ENCODE peak calls at places on chromosome 16, in four cellular contexts. T is stomach; Y is heart right ventricle; O is CD8-positive, alpha-beta memory T cell. B is an unnamed sample. For H3K4me1, the result is how much of the 10 kb centered on the place peaks cover.

GRCh38 chr16:75567911-75568310 is 1.7 kb downstream of the GABARAPL2 start:
- DNase-seq in T (no peak), Y (no peak), O (no peak), B (no peak)

GRCh38 chr16:3256146-3256875 is at the start of gene MEFV:
- DNase-seq in T (no peak), Y (no peak), O (no peak), B (no peak)

GRCh38 chr16:77062878-77063566 is 128.0 kb upstream of the MON1B start:
- DNase-seq in T (no peak), Y (no peak), O (no peak), B (no peak)

GRCh38 chr16:25707982-25708583 is 16.3 kb downstream of the HS3ST4 start:
- DNase-seq in T (peak), Y (no peak), O (no peak), B (no peak)

GRCh38 chr16:27677300-27677699 is 127.4 kb downstream of the KATNIP start:
- DNase-seq in T (no peak), Y (no peak), O (no peak), B (no peak)

GRCh38 chr16:31696968-31697743 is 169.5 kb downstream of the AHSP start:
- DNase-seq in T (no peak), Y (no peak), O (no peak), B (no peak)

GRCh38 chr16:62156971-62157370 is 120.7 kb upstream of the CDH8 start:
- DNase-seq in T (no peak), Y (no peak), O (no peak), B (no peak)

GRCh38 chr16:10045291-10045775 is 136.9 kb downstream of the GRIN2A start:
- DNase-seq in T (no peak), Y (no peak), O (no peak), B (no peak)

GRCh38 chr16:46961373-46962353 is 11.8 kb downstream of the DNAJA2 start:
- DNase-seq in T (no peak), Y (no peak), O (peak), B (no peak)

GRCh38 chr16:56081371-56081770 is 109.9 kb upstream of the GNAO1 start:
- DNase-seq in T (no peak), Y (no peak), O (no peak), B (no peak)

GRCh38 chr16:65068151-65068740 is 53.6 kb downstream of the CDH11 start:
- DNase-seq in T (no peak), Y (no peak), O (no peak), B (no peak)

GRCh38 chr16:56866955-56867830 is 2.2 kb downstream of the SLC12A3 start:
- DNase-seq in T (peak), Y (no peak), O (no peak), B (peak)

GRCh38 chr16:4319454-4319853 is 3.6 kb downstream of the GLIS2 start:
- DNase-seq in T (peak), Y (no peak), O (peak), B (peak)

GRCh38 chr16:73739049-73739769 is 557.4 kb upstream of the PSMD7 start:
- DNase-seq in T (no peak), Y (no peak), O (no peak), B (no peak)

GRCh38 chr16:84228321-84228838 is 11.4 kb downstream of the KCNG4 start:
- DNase-seq in T (no peak), Y (peak), O (no peak), B (no peak)

GRCh38 chr16:73846292-73846849 is 450.2 kb upstream of the PSMD7 start:
- DNase-seq in T (no peak), Y (no peak), O (no peak), B (no peak)

GRCh38 chr16:54237-54581 is 581 bp downstream of the SNRNP25 start:
- DNase-seq in T (no peak), Y (no peak), O (peak), B (no peak)

GRCh38 chr16:70428178-70428998 is 10.5 kb downstream of the ST3GAL2 start:
- DNase-seq in T (peak), Y (peak), O (no peak), B (no peak)

GRCh38 chr16:13957197-13958078 is 37.5 kb downstream of the ERCC4 start:
- DNase-seq in T (peak), Y (peak), O (no peak), B (no peak)

GRCh38 chr16:29307598-29308507 is 98.7 kb downstream of the NPIPB11 start:
- DNase-seq in T (no peak), Y (no peak), O (no peak), B (no peak)

GRCh38 chr16:4936181-4936990 is 562 bp downstream of the PPL start:
- DNase-seq in T (peak), Y (peak), O (no peak), B (no peak)

GRCh38 chr16:4391635-4392381 is 20.2 kb downstream of the VASN start:
- DNase-seq in T (no peak), Y (no peak), O (no peak), B (no peak)

GRCh38 chr16:10988164-10988803 is 43.9 kb downstream of the CLEC16A start:
- DNase-seq in T (no peak), Y (no peak), O (no peak), B (no peak)

GRCh38 chr16:88866151-88866920 is at the start of gene PABPN1L:
- DNase-seq in T (no peak), Y (no peak), O (no peak), B (no peak)

GRCh38 chr16:60142991-60143705 is 1409.0 kb upstream of the GOT2 start:
- DNase-seq in T (no peak), Y (no peak), O (no peak), B (no peak)

GRCh38 chr16:57653936-57654335 is 14.2 kb upstream of the ADGRG3 start:
- DNase-seq in T (no peak), Y (no peak), O (no peak), B (no peak)

GRCh38 chr16:57184113-57184512 is 1.7 kb downstream of the PSME3IP1 start:
- DNase-seq in T (no peak), Y (no peak), O (no peak), B (no peak)

GRCh38 chr16:88566158-88566557 is 4.0 kb upstream of the ZC3H18 start:
- DNase-seq in T (no peak), Y (no peak), O (no peak), B (no peak)

GRCh38 chr16:56600398-56600999 is 7.9 kb upstream of the MT2A start:
- DNase-seq in T (peak), Y (no peak), O (peak), B (no peak)

DNA sequence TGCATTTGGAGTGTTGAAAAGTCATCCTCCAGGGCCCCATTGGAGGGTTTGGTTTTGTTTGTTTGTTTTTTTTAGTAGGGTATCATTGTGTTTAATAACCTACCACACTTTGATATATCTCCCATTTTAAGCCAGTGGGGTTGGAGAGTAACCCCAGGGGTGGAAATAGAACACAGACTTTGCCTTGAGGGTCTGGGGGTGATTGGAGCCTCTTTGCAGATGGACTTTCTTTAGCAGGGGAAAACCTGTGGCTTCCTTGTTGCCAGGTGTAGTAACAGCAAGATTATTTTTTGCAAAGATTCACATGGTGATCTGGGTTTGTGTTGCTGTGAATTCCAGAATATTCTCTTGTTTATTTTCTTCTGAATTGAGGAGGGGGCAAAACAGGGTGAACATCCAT is 1.5 kb downstream of the ABCC1 start:
- DNase-seq in T (no peak), Y (no peak), O (no peak), B (no peak)
- H3K4me1 ChIP-seq in T (half or more), Y (under half), O (under half), B (under half)

GRCh38 chr16:68022728-68023537 is at the start of the genes DDX28 and DUS2:
- DNase-seq in T (peak), Y (peak), O (peak), B (peak)

GRCh38 chr16:68015681-68016080 is at the start of gene DPEP2NB:
- DNase-seq in T (no peak), Y (no peak), O (no peak), B (no peak)

GRCh38 chr16:68022278-68022727 is 729 bp downstream of the DDX28 start:
- DNase-seq in T (no peak), Y (no peak), O (no peak), B (no peak)

GRCh38 chr16:68019167-68019680 is 3.5 kb upstream of the DPEP2NB start:
- DNase-seq in T (no peak), Y (no peak), O (no peak), B (no peak)

DNA sequence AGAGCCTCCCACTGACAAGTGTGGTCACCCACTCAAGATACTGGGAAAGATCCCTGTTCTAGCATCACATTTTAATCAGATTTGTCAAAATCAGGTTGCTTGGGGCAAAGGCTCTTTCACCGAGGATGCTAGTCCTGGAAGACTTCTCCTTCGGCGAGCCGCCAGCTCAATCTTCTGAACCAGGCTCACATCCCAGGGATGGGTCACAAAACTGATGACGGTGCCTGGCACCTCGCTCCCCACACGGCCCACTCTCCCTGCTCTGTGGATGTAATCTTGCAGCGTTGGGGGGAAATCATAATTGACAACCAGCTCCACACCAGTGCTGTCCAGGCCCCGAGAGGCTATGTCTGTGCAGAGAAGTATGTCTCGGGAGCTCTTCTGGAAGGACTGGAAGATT is 1.5 kb downstream of the DDX28 start:
- DNase-seq in T (no peak), Y (no peak), O (no peak), B (no peak)
- H3K4me3 ChIP-seq in T (peak), Y (no peak), O (peak), B (no peak)

GRCh38 chr16:79672524-79672923 is 72.0 kb upstream of the MAF start:
- DNase-seq in T (no peak), Y (no peak), O (no peak), B (no peak)
- H3K4me1 ChIP-seq in T (under half), Y (under half), O (under half), B (under half)

GRCh38 chr16:1333149-1333812 is at the start of gene BAIAP3:
- DNase-seq in T (peak), Y (peak), O (peak), B (peak)

GRCh38 chr16:1330260-1330914 is 3.1 kb upstream of the BAIAP3 start:
- DNase-seq in T (no peak), Y (no peak), O (no peak), B (no peak)

GRCh38 chr16:1332618-1333148 is 762 bp upstream of the BAIAP3 start:
- DNase-seq in T (no peak), Y (no peak), O (no peak), B (no peak)

GRCh38 chr16:1331712-1332617 is 1.5 kb upstream of the BAIAP3 start:
- DNase-seq in T (peak), Y (peak), O (peak), B (peak)

GRCh38 chr16:1330931-1331711 is 2.3 kb upstream of the BAIAP3 start:
- DNase-seq in T (no peak), Y (no peak), O (no peak), B (no peak)
- H3K4me3 ChIP-seq in T (peak), Y (peak), O (peak), B (peak)

DNA sequence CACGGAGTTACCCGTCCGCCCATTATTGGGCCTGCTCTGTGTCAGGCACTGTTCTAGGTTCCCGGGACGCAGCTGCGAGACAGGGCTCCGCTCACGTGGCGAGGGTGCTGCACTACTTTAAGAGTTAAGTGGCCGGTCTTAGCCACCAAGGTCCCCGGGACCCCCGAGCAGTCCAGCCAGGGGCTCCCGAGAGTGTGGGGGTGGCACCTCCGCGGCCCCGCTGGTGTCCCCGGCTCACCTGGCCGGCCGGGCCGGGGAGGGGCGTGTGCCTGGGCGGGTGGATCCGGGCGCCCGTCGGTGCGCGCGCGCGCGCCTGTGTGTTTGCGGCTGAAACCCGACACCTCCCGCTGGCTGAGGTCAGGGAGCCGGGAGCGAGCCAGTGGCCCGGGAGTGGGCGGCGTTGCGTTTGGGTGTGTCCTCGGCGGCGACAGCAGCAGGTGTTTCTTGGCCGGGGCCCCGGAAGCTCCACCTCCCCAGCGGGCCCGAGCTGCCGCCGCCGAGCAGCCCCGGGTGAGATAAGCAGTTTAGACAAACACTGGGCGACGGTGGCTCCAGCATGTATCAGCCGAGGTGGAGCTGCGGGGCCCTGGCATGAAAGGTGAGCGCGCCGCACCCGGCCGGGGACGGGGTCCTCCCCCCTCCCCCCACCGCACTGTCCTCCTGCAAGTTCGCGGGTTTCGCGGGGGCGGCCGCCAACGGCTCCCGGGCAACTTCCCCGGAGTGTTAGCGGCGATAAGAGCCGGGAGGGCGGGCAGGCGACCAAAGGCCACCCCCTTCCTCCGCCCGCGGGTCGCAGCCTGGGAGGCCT is at the start of gene GSE1:
- DNase-seq in T (peak), Y (peak), O (peak), B (peak)
- H3K4me1 ChIP-seq in T (half or more), Y (half or more), O (under half), B (half or more)

GRCh38 chr16:2170587-2171435 is 15.2 kb downstream of the TRAF7 start:
- DNase-seq in T (no peak), Y (no peak), O (no peak), B (no peak)
- H3K4me3 ChIP-seq in T (peak), Y (peak), O (no peak), B (no peak)

B was measured in effector memory CD4-positive, alpha-beta T cell.